ENCODE peak calls at places on chromosomes 4 and X, in five cellular contexts. E is occipital lobe, K is non-pigmented ciliary epithelial cell, M is RCC 7860, L is endothelial cell. Q is an unnamed sample.

GRCh38 chr4:185566425-185566824 is 31.1 kb upstream of the PDLIM3 start:
- DNase-seq in L (no peak), K (no peak), E (no peak), M (no peak), Q (no peak)

GRCh38 chr4:6824071-6824470 is 41.5 kb downstream of the KIAA0232 start:
- DNase-seq in L (no peak), K (no peak), E (no peak), M (no peak), Q (no peak)

GRCh38 chr4:6222761-6223292 is 22.5 kb upstream of the JAKMIP1 start:
- DNase-seq in M (no peak), E (no peak), L (peak; percentile 38), K (no peak), Q (no peak)

GRCh38 chrX:134173541-134174272 is 63.3 kb upstream of the CCDC160 start:
- DNase-seq in M (no peak), K (no peak), L (peak; percentile 19), E (no peak), Q (no peak)

GRCh38 chr4:176898791-176899190 is 106.1 kb upstream of the VEGFC start:
- DNase-seq in M (no peak), L (no peak), K (no peak), E (no peak), Q (no peak)

GRCh38 chr4:163063891-163064290 is 102.8 kb downstream of the NAF1 start:
- DNase-seq in E (no peak), K (no peak), L (no peak), M (peak; percentile 82), Q (peak; percentile 77)

GRCh38 chrX:133699023-133699728 is 283.9 kb upstream of the GPC4 start:
- DNase-seq in M (no peak), E (no peak), L (no peak), K (no peak), Q (no peak)

GRCh38 chr4:126582737-126583136 is 1050.0 kb upstream of the INTU start:
- DNase-seq in L (peak; percentile 12), K (no peak), E (no peak), M (no peak), Q (no peak)

GRCh38 chrX:154661200-154661599 is 7.8 kb upstream of the CTAG2 start:
- DNase-seq in K (no peak), L (no peak), M (no peak), E (no peak), Q (no peak)

GRCh38 chrX:153722704-153723350 is 1.4 kb downstream of the BCAP31 start:
- DNase-seq in E (no peak), K (no peak), M (no peak), L (no peak), Q (no peak)

GRCh38 chr4:1407657-1408333 is 1.6 kb upstream of the NKX1-1 start:
- DNase-seq in K (no peak), E (no peak), M (no peak), L (no peak), Q (no peak)

Q was measured in RPMI7951.